ENCODE peak calls at places on chromosomes 3 and 15, in nine cellular contexts. T, V, C, J, K, O, D, W and M are unnamed samples.

GRCh38 chr3:108477511-108478147 is 32.8 kb downstream of the MYH15 start:
- DNase-seq in K (no peak), D (peak), O (peak), T (peak), W (peak), V (peak), C (peak), J (peak), M (peak)

GRCh38 chr3:98557324-98558010 is 25.7 kb downstream of the GPR15 start:
- DNase-seq in D (no peak), T (no peak), K (no peak), C (no peak), J (no peak), O (no peak), W (no peak), V (no peak), M (no peak)

GRCh38 chr15:75061272-75061671 is 37.9 kb downstream of the PPCDC start:
- DNase-seq in O (no peak), D (no peak), T (no peak), V (no peak), W (no peak), K (no peak), C (peak), J (no peak), M (no peak)

GRCh38 chr3:52004158-52004787 is 8.6 kb upstream of the RPL29 start:
- DNase-seq in O (no peak), K (no peak), V (no peak), T (no peak), C (peak), J (no peak), W (no peak), D (no peak), M (peak)

GRCh38 chr3:140019946-140020345 is 85.0 kb downstream of the CLSTN2 start:
- DNase-seq in D (no peak), W (no peak), K (no peak), V (no peak), J (no peak), O (no peak), T (no peak), C (no peak), M (no peak)

GRCh38 chr3:159814161-159814560 is 174.5 kb upstream of the IL12A start:
- DNase-seq in D (no peak), T (no peak), J (no peak), C (peak), K (peak), O (peak), W (no peak), V (no peak), M (no peak)

GRCh38 chr3:197463279-197463678 is 92.5 kb downstream of the BDH1 start:
- DNase-seq in W (no peak), O (no peak), T (no peak), K (no peak), D (no peak), V (no peak), C (peak), J (no peak), M (no peak)

GRCh38 chr3:53114412-53115074 is 15.7 kb downstream of the RFT1 start:
- DNase-seq in D (no peak), K (no peak), J (no peak), W (no peak), C (peak), T (no peak), V (no peak), O (no peak), M (no peak)

GRCh38 chr15:40452296-40453090 is 11.7 kb downstream of the BAHD1 start:
- DNase-seq in K (no peak), D (no peak), C (no peak), W (no peak), T (no peak), J (no peak), V (no peak), O (no peak), M (no peak)

DNA sequence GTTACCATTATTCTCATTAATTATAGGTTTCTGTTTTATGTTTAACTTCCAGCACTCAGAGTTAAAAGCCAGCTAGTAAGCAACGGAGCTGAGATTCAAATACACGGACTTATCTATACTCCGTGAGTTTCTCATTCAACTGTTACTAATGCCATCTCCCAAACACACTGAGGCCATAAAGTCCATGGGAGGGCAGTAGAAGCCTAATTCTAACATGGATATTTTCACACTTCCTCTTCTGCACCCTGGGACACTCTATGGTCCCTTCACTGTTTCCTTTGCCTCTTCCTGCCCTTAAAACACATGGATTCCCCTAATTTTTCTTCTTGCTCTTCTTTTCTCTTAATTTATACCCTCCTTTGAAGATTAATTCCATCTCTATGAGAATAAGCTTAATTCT is 245.0 kb downstream of the KLF13 start:
- DNase-seq in J (no peak), O (no peak), K (no peak), C (peak), V (no peak), D (no peak), W (no peak), T (no peak), M (no peak)
- TF ChIP-seq CTCF in J (no peak), O (no peak), K (no peak), C (peak), V (no peak), D (no peak), W (no peak), T (no peak), M (no peak)

GRCh38 chr3:163422671-163423070 is 1655.6 kb downstream of the SI start:
- DNase-seq in O (no peak), W (no peak), K (no peak), D (no peak), V (no peak), C (no peak), J (no peak), T (no peak), M (no peak)
- TF ChIP-seq POLR2A in O (no peak), W (no peak), K (no peak), D (no peak), V (no peak), C (no peak), J (no peak), T (no peak), M (no peak)

DNA sequence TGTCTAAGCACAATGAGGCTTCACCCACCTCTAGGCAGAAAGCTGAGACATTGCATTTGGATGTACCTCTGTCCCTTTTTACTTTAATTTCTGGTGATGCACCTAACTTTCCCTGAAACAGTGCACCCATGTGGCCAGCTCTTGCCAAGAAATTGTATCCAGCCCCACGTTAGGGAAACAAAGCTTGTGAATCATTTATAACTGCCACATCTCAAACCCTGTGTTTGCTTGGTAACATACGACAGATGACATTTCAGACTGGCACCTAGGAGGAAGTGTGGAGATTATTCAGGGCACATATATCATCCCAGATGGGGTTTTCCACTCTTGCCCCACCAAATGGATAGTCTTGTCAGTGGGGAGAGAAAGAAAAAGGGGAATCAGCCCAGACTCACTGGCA is 2.1 kb downstream of the CYB561D2 start:
- DNase-seq in W (no peak), V (no peak), J (no peak), D (no peak), O (no peak), C (peak), T (no peak), K (no peak), M (no peak)
- TF ChIP-seq CTCF in W (peak), V (no peak), J (peak), D (no peak), O (no peak), C (peak), T (no peak), K (no peak), M (no peak)

DNA sequence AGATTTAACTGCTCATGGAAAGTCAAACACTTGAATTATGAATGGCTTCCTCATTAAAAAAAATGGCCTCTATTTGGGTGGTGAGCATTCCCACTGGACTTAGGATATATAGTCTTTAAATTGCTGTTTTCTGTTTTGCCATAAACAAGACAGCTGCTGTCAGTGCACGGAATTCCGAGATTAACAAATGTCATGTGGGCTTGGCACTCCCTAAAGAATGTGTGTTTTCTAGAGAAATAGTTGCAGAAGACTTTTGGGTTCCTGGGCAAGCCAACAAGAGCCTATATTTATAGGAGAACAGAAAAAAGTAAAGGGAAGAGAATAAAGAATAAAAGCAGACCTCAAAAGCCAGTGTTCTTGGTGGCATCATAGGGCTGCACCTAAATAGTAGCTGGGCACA is 13.6 kb upstream of the TFG start:
- DNase-seq in V (no peak), D (no peak), W (no peak), O (no peak), K (no peak), J (no peak), C (no peak), T (no peak), M (no peak)
- TF ChIP-seq POLR2A in V (no peak), D (no peak), W (no peak), O (no peak), K (no peak), J (no peak), C (no peak), T (no peak), M (no peak)

DNA sequence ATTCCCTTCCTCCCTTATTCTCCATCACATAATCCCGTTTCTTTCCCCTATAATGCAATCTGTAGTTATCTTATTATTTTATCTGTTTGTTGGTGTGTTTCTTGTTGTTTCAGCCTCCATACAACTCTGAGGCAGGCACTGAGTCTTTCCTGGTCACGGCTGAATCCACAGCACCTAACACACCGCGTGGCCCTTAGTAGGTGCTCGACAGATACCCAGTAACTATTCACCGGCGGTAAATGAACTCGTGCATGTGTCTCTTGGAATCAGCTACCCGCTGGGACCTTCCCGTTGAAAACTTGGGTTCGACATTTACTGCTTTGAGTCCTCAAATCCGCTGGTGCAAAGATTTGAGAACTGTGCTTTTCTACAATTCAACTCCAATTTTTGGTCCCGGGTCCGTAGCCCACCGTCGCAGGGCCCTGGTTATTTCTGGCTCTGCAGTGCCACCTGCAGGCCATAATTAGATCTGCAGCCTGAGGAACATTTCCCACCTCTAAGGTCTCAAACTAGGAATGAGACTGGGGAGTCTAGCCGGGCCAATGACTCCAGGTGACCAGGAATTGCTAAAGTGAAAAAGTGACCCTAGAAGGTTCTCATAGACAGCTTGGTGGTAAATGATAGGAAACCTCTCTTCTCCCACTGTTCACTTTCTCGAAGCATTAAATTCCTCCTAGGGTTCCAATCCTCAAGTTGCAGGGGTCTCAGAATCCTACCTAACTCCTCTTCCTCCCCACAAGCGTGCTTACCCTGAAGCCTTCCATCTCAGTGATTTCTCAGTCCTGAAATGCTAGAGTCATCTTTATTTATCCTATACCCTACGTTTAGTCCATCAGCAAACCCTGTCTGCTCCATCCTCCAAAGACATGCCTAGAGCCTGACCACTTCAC is 40.0 kb upstream of the TRH start:
- DNase-seq in J (peak), V (no peak), D (no peak), C (peak), T (peak), O (no peak), W (no peak), K (no peak), M (no peak)
- TF ChIP-seq CTCF in J (peak), V (peak), D (peak), C (peak), T (no peak), O (peak), W (peak), K (peak), M (peak)

GRCh38 chr15:82952156-82953081 is at the start of gene HOMER2:
- DNase-seq in J (no peak), V (no peak), C (no peak), W (no peak), K (no peak), T (no peak), D (peak), O (peak), M (peak)
- TF ChIP-seq POLR2A in J (no peak), V (no peak), C (no peak), W (no peak), K (no peak), T (no peak), D (no peak), O (no peak), M (no peak)

GRCh38 chr3:21718161-21718765 is 32.7 kb downstream of the ZNF385D start:
- DNase-seq in T (no peak), C (peak), V (no peak), O (no peak), W (no peak), K (no peak), J (no peak), D (no peak), M (no peak)

GRCh38 chr3:21722301-21722700 is 28.7 kb downstream of the ZNF385D start:
- DNase-seq in O (no peak), T (no peak), J (no peak), V (no peak), K (no peak), C (no peak), D (no peak), W (no peak), M (no peak)

GRCh38 chr3:21715662-21716061 is 35.3 kb downstream of the ZNF385D start:
- DNase-seq in K (no peak), J (no peak), T (no peak), C (no peak), D (no peak), O (no peak), V (no peak), W (no peak), M (no peak)

GRCh38 chr3:21718943-21719591 is 31.9 kb downstream of the ZNF385D start:
- DNase-seq in D (no peak), C (no peak), J (no peak), O (no peak), W (no peak), T (no peak), K (no peak), V (no peak), M (no peak)

DNA sequence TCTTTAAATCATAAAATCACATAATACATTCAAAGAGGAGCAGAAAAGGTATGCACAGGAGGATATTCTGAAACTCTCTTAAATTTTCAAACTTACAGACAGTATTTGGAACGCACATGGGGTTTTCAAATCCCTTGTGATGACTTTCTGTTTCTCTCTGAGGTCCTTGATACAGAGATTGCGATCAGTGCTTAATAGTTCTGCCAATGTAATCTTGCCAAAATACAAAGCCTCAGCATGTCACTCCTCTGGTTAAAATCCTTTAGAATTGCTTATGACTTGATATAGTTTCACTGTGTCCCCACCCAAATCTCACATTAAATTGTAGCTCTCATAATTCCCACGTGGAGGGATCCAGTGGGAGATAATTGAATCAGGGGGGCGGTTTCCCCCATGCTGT is 33.7 kb downstream of the ZNF385D start:
- DNase-seq in D (no peak), C (no peak), T (no peak), V (no peak), O (no peak), W (no peak), K (no peak), J (no peak), M (no peak)
- TF ChIP-seq CTCF in D (no peak), C (no peak), T (no peak), V (no peak), O (no peak), W (no peak), K (no peak), J (no peak), M (no peak)

GRCh38 chr3:48188266-48189201 is at the start of gene CDC25A:
- DNase-seq in V (peak), C (peak), K (peak), J (peak), W (peak), D (peak), T (peak), O (peak), M (peak)
- TF ChIP-seq POLR2A in V (no peak), C (peak), K (peak), J (peak), W (no peak), D (no peak), T (no peak), O (no peak), M (peak)